ENCODE peak calls at places on chromosomes 5 and 9, in seven cellular contexts. G is CD4-positive, alpha-beta memory T cell; Z is A549; B is MG63; U is lung; M is WERI-Rb-1; A is effector memory CD4-positive, alpha-beta T cell. R is an unnamed sample.

GRCh38 chr5:167822241-167822640 is 469.2 kb upstream of the WWC1 start:
- DNase-seq in M (no peak), U (no peak), B (no peak), G (no peak), Z (no peak), A (no peak), R (no peak)

GRCh38 chr9:115923410-115923809 is 230.2 kb upstream of the PAPPA start:
- DNase-seq in M (no peak), U (no peak), A (no peak), Z (peak; percentile 38), G (no peak), B (no peak), R (peak; percentile 45)

GRCh38 chr5:6393596-6394194 is 15.3 kb upstream of the MED10 start:
- DNase-seq in U (no peak), M (no peak), B (no peak), Z (no peak), A (no peak), G (no peak), R (no peak)

GRCh38 chr5:133124891-133125290 is 73.1 kb downstream of the HSPA4 start:
- DNase-seq in G (no peak), U (no peak), M (no peak), B (no peak), A (no peak), Z (no peak), R (no peak)

GRCh38 chr9:26856413-26857032 is 36.1 kb downstream of the CAAP1 start:
- DNase-seq in B (peak; percentile 2), Z (peak; percentile 77), U (no peak), M (peak; percentile 42), G (no peak), A (no peak), R (peak; percentile 30)

GRCh38 chr5:7397935-7398334 is 2.0 kb downstream of the ADCY2 start:
- DNase-seq in B (no peak), U (no peak), M (no peak), G (no peak), A (no peak), Z (no peak), R (no peak)

GRCh38 chr9:126605792-126606482 is 7.8 kb upstream of the LMX1B start:
- DNase-seq in Z (no peak), G (no peak), U (no peak), A (no peak), B (no peak), M (no peak), R (peak; percentile 15)

GRCh38 chr9:70291446-70291845 is 32.7 kb downstream of the SMC5 start:
- DNase-seq in M (no peak), U (no peak), G (no peak), B (no peak), A (no peak), Z (no peak), R (no peak)

GRCh38 chr9:111037744-111038335 is 430 bp downstream of the LPAR1 start:
- DNase-seq in G (no peak), Z (peak; percentile 43), B (no peak), A (no peak), U (no peak), M (peak; percentile 29), R (peak; percentile 73)

GRCh38 chr5:112921833-112922817 is at the start of gene REEP5:
- DNase-seq in B (peak; percentile 88), G (peak; percentile 85), U (peak; percentile 79), Z (peak; percentile 81), M (peak; percentile 81), A (peak; percentile 73), R (peak; percentile 97)

GRCh38 chr9:82101475-82101874 is 112.9 kb downstream of the SPATA31D1 start:
- DNase-seq in M (no peak), B (no peak), U (no peak), A (no peak), Z (peak; percentile 7), G (no peak), R (no peak)

GRCh38 chr9:70924905-70925547 is 196.4 kb downstream of the TRPM3 start:
- DNase-seq in A (no peak), G (no peak), M (peak; percentile 47), B (peak; percentile 12), Z (peak; percentile 65), U (peak; percentile 36), R (peak; percentile 57)

GRCh38 chr9:110152704-110153374 is 55.1 kb downstream of the C9orf152 start:
- DNase-seq in U (no peak), M (peak; percentile 39), A (no peak), G (peak; percentile 29), Z (peak; percentile 42), B (no peak), R (no peak)

GRCh38 chr9:107049825-107050184 is 186.8 kb downstream of the ZNF462 start:
- DNase-seq in A (no peak), M (no peak), B (no peak), U (no peak), Z (no peak), G (no peak), R (no peak)

GRCh38 chr5:131280417-131280816 is 16.6 kb downstream of the CDC42SE2 start:
- DNase-seq in U (no peak), Z (no peak), B (no peak), M (no peak), A (no peak), G (no peak), R (no peak)

GRCh38 chr5:77301447-77301878 is 91.0 kb downstream of the PDE8B start:
- DNase-seq in M (no peak), U (no peak), Z (peak; percentile 46), G (no peak), B (peak; percentile 34), A (no peak), R (peak; percentile 49)

GRCh38 chr5:10527281-10527950 is 36.5 kb upstream of the ANKRD33B start:
- DNase-seq in U (no peak), M (no peak), A (no peak), G (no peak), B (no peak), Z (no peak), R (no peak)

DNA sequence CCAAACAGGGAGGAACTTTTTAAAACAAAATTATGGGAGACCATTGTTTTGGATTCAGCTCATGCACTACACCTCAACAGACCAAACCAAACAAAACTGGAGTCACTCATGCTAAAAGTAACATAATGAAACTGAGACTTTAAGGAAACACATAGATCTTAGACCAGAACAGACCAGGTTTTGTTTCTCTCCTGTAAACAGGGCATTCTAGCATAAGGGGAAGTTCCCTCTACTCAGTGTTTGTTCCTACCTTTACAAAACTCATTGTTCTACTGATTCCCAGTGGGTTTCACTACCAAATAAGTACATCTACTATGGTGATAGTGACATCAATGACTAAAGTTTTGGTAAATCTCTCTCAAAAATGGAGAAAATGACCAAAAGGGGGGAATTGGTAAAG is 1103.6 kb upstream of the EDIL3 start:
- DNase-seq in B (no peak), Z (no peak), M (no peak), G (no peak), U (no peak), A (no peak), R (no peak)
- H3K9me3 ChIP-seq in B (peaks cover 18% of the 10 kb centered on the region), Z (peaks cover 8% of the 10 kb centered on the region), M (peaks cover 10% of the 10 kb centered on the region), G (no peaks in the 10 kb centered on the region), U (no peaks in the 10 kb centered on the region), A (no peaks in the 10 kb centered on the region), R (peaks cover 2% of the 10 kb centered on the region)

GRCh38 chr5:158483202-158483870 is 616.4 kb downstream of the EBF1 start:
- DNase-seq in Z (no peak), G (no peak), M (no peak), U (no peak), A (no peak), B (no peak), R (no peak)

GRCh38 chr5:158485604-158486081 is 614.1 kb downstream of the EBF1 start:
- DNase-seq in M (no peak), G (no peak), B (peak; percentile 5), Z (no peak), U (peak; percentile 32), A (no peak), R (no peak)

GRCh38 chr5:158487156-158487555 is 612.6 kb downstream of the EBF1 start:
- DNase-seq in G (no peak), Z (no peak), B (no peak), U (no peak), A (no peak), M (no peak), R (no peak)

GRCh38 chr5:158484246-158484645 is 615.5 kb downstream of the EBF1 start:
- DNase-seq in G (no peak), A (no peak), U (no peak), Z (no peak), B (no peak), M (no peak), R (no peak)

GRCh38 chr5:158484968-158485367 is 614.7 kb downstream of the EBF1 start:
- DNase-seq in Z (no peak), G (no peak), A (no peak), B (no peak), M (no peak), U (no peak), R (no peak)
- H3K9me3 ChIP-seq in Z (no peaks in the 10 kb centered on the region), G (no peaks in the 10 kb centered on the region), A (no peaks in the 10 kb centered on the region), B (peaks cover 2% of the 10 kb centered on the region), M (no peaks in the 10 kb centered on the region), U (no peaks in the 10 kb centered on the region), R (no peaks in the 10 kb centered on the region)

GRCh38 chr5:4007001-4007400 is 411.4 kb downstream of the IRX1 start:
- DNase-seq in B (no peak), A (no peak), M (no peak), G (no peak), U (no peak), Z (no peak), R (no peak)
- H3K9me3 ChIP-seq in B (no peaks in the 10 kb centered on the region), A (no peaks in the 10 kb centered on the region), M (peaks cover 4% of the 10 kb centered on the region), G (no peaks in the 10 kb centered on the region), U (no peaks in the 10 kb centered on the region), Z (peaks cover 7% of the 10 kb centered on the region), R (no peaks in the 10 kb centered on the region)

DNA sequence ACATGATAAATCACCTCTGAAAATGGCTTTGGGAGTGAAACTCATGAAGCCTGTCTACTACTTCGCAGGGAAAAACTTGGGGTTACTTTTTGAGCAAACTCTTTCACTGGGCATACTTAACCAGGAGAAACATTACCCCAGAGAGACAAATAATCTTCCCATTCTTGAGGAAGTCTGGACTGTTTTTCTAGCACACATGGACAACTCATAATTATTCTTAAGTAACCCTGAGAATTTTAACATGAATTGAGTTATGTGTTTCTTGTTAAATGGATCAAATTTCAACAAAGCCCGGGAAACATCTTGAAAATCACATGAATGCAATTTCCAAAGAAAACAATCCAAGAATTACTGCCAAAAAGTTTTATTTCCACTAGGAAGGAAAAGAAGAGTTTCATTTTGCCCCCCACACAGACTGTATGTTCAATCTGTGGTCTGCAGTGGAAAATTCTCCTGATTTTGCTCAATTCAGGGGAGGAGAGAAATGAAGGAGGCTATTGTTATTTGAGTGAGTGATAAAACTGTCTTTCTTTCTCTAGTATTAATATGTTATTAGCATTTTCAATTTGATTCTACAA is 564.8 kb upstream of the CLINT1 start:
- DNase-seq in U (no peak), Z (no peak), G (no peak), A (no peak), B (no peak), M (no peak), R (no peak)
- H3K9me3 ChIP-seq in U (no peaks in the 10 kb centered on the region), Z (no peaks in the 10 kb centered on the region), G (no peaks in the 10 kb centered on the region), A (no peaks in the 10 kb centered on the region), B (no peaks in the 10 kb centered on the region), M (no peaks in the 10 kb centered on the region), R (no peaks in the 10 kb centered on the region)

GRCh38 chr5:1883120-1883924 is 597 bp upstream of the IRX4 start:
- DNase-seq in M (peak; percentile 45), A (no peak), G (no peak), Z (peak; percentile 42), B (peak; percentile 0), U (no peak), R (peak; percentile 95)
- H3K9me3 ChIP-seq in M (peaks cover 53% of the 10 kb centered on the region), A (no peaks in the 10 kb centered on the region), G (no peaks in the 10 kb centered on the region), Z (no peaks in the 10 kb centered on the region), B (peaks cover 14% of the 10 kb centered on the region), U (no peaks in the 10 kb centered on the region), R (no peaks in the 10 kb centered on the region)

R was measured in osteoblast.